ENCODE peak calls at places on chromosomes 1 and 21, in four cellular contexts. Q is K562, J is Peyer's patch, W is suprapubic skin. T is an unnamed sample. For H3K4me1, the result is how much of the 10 kb centered on the place peaks cover.

GRCh38 chr21:35120631-35121180 is 71.6 kb upstream of the RUNX1 start:
- DNase-seq in Q (no peak), J (no peak), W (no peak), T (no peak)

GRCh38 chr1:116915182-116915611 is 5.5 kb downstream of the PTGFRN start:
- DNase-seq in Q (no peak), J (no peak), W (no peak), T (peak)

GRCh38 chr1:181251001-181251712 is 162.7 kb downstream of the IER5 start:
- DNase-seq in Q (no peak), J (no peak), W (no peak), T (no peak)

GRCh38 chr21:38380391-38381137 is 117.7 kb downstream of the ERG start:
- DNase-seq in Q (no peak), J (no peak), W (no peak), T (no peak)

GRCh38 chr21:15430577-15430976 is 299.2 kb upstream of the USP25 start:
- DNase-seq in Q (no peak), J (no peak), W (no peak), T (no peak)

GRCh38 chr1:32618673-32619221 is 31.6 kb downstream of the ZBTB8OS start:
- DNase-seq in Q (peak), J (no peak), W (no peak), T (no peak)

GRCh38 chr21:42855143-42855936 is 24.0 kb downstream of the WDR4 start:
- DNase-seq in Q (no peak), J (no peak), W (no peak), T (no peak)

GRCh38 chr1:35460796-35461195 is 96.4 kb downstream of the KIAA0319L start:
- DNase-seq in Q (no peak), J (no peak), W (no peak), T (no peak)

GRCh38 chr1:246629030-246629429 is 62.8 kb downstream of the CNST start:
- DNase-seq in Q (no peak), J (no peak), W (no peak), T (no peak)

GRCh38 chr1:246632584-246633168 is 66.4 kb downstream of the CNST start:
- DNase-seq in Q (no peak), J (no peak), W (no peak), T (no peak)

GRCh38 chr1:246631426-246631825 is 65.2 kb downstream of the CNST start:
- DNase-seq in Q (no peak), J (no peak), W (no peak), T (no peak)

GRCh38 chr1:246624091-246624490 is 57.8 kb downstream of the CNST start:
- DNase-seq in Q (no peak), J (no peak), W (no peak), T (no peak)

DNA sequence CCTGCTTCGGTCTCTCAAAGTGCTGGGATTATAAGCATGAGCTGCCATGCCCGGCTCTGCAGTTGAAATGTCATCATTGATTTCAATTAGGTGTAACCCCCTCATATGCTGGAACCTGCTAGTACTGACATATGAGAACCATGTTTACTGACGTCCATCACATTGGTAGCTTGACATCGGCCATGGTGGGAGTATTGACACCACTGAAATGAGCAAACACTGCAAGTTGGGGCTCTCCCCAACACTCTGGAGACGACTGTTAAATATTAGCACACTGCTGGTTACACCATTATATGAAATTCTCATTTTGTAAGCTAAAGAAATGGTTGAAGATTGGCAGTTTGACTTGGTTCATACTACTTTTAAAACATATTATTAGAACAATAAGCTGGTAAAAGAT is 63.7 kb downstream of the CNST start:
- DNase-seq in Q (no peak), J (no peak), W (no peak), T (no peak)
- H3K4me1 ChIP-seq in Q (under half), J (under half), W (under half), T (under half)

GRCh38 chr1:24390924-24391782 is 22.4 kb downstream of the STPG1 start:
- DNase-seq in Q (peak), J (peak), W (peak), T (peak)
- H3K4me3 ChIP-seq in Q (no peak), J (no peak), W (peak), T (no peak)

GRCh38 chr21:36320421-36321324 is 676 bp downstream of the MORC3 start:
- DNase-seq in Q (no peak), J (peak), W (peak), T (peak)
- TF ChIP-seq POLR2A in Q (peak), J (no peak), W (no peak), T (no peak)

GRCh38 chr1:2275796-2276536 is 47.8 kb downstream of the SKI start:
- DNase-seq in Q (no peak), J (no peak), W (no peak), T (no peak)

GRCh38 chr1:2274968-2275475 is 46.9 kb downstream of the SKI start:
- DNase-seq in Q (no peak), J (no peak), W (no peak), T (no peak)

GRCh38 chr1:2277741-2278488 is 49.8 kb downstream of the SKI start:
- DNase-seq in Q (no peak), J (no peak), W (no peak), T (no peak)

GRCh38 chr1:2278591-2279209 is 50.6 kb downstream of the SKI start:
- DNase-seq in Q (no peak), J (no peak), W (no peak), T (no peak)

GRCh38 chr1:2276803-2277580 is 48.9 kb downstream of the SKI start:
- DNase-seq in Q (no peak), J (no peak), W (no peak), T (no peak)
- H3K4me1 ChIP-seq in Q (under half), J (under half), W (half or more), T (half or more)

GRCh38 chr1:97740891-97741290 is 179.9 kb downstream of the DPYD start:
- DNase-seq in Q (no peak), J (no peak), W (no peak), T (no peak)

GRCh38 chr1:97743129-97743528 is 177.7 kb downstream of the DPYD start:
- DNase-seq in Q (no peak), J (no peak), W (no peak), T (no peak)

GRCh38 chr1:97738270-97738669 is 182.6 kb downstream of the DPYD start:
- DNase-seq in Q (no peak), J (no peak), W (no peak), T (no peak)

GRCh38 chr1:97739596-97740103 is 181.2 kb downstream of the DPYD start:
- DNase-seq in Q (no peak), J (no peak), W (no peak), T (no peak)
- H3K4me3 ChIP-seq in Q (no peak), J (no peak), W (no peak), T (no peak)

GRCh38 chr1:14919289-14919688 is 234.3 kb upstream of the TMEM51 start:
- DNase-seq in Q (no peak), J (no peak), W (no peak), T (no peak)

GRCh38 chr1:14923400-14924011 is 230.0 kb upstream of the TMEM51 start:
- DNase-seq in Q (no peak), J (no peak), W (peak), T (no peak)

GRCh38 chr1:14919755-14920154 is 233.8 kb upstream of the TMEM51 start:
- DNase-seq in Q (no peak), J (no peak), W (no peak), T (no peak)

GRCh38 chr1:14922942-14923341 is 230.6 kb upstream of the TMEM51 start:
- DNase-seq in Q (no peak), J (no peak), W (no peak), T (no peak)

GRCh38 chr1:14921057-14921456 is 232.5 kb upstream of the TMEM51 start:
- DNase-seq in Q (no peak), J (no peak), W (no peak), T (no peak)
- TF ChIP-seq POLR2A in Q (no peak), J (no peak), W (no peak), T (no peak)

DNA sequence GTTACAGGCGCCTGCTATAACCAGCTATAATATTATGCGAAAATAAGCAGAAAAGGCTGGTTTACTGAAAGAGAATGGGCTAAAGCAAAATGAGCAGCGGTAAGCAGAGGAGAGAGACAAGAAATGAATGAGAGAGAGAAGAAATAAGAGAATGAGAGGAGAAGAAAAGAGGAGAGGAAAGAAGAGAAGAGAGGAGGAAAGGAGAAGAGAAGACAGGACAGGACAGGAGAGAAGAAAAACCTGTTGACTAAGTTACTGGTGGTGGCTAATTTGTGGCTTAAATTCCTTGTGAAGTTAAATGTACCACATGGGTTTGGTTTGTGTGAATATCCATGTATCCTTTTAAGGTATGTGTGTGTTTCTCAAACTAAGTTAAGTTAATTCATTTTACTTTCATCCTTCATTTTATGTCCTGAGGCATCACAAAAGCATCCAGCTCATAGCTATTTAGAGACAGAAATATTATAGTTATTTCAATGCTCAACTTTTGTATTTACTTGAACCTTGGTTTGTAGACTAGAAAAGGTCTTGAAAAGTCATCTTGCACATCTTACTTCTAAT is 3.1 kb upstream of the DDR2 start:
- DNase-seq in Q (no peak), J (no peak), W (no peak), T (no peak)
- H3K4me1 ChIP-seq in Q (under half), J (under half), W (under half), T (under half)

DNA sequence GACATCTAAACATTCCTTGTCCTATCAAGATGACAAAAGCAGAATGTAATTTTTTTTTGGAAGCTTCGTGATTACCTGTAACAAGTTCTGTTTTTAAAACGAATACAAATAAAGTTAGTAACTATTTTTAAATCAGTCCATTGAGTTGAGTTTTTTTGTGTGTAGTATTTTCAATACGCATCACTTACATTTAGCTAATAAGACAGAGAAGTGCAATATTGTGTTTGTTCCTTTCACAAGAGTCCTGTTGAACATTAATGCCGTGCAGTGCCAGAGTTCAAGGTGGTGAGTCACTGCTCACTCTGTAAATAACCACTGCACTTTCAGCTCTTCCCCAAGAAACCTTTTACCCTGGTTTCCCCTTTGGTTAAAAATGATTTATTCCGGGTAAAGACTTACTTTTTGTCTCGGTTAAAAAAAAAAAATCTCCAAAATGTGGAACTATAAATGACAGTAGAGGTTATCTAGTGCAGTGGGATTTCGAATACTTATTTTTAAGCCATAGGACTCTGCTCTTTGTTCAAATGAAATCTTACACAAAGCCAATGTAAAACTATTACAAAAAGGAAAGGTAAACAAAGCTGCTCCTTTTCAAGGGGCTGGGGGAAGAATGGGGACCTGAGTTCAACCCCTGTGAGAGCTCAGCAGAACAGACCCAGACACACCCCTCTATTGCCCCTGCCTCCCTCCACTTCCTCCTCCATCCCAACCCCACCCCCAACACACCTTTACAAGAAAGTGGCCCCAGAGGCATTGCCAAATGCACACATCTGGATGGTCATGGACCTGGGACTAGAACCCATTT is 14.8 kb upstream of the NCMAP start:
- DNase-seq in Q (no peak), J (peak), W (no peak), T (no peak)
- H3K4me3 ChIP-seq in Q (no peak), J (no peak), W (no peak), T (no peak)

GRCh38 chr1:234488054-234488953 is 9.3 kb upstream of the TARBP1 start:
- DNase-seq in Q (no peak), J (no peak), W (no peak), T (no peak)

GRCh38 chr1:234488954-234489691 is 10.1 kb upstream of the TARBP1 start:
- DNase-seq in Q (no peak), J (no peak), W (no peak), T (no peak)

GRCh38 chr1:234484991-234485739 is 6.2 kb upstream of the TARBP1 start:
- DNase-seq in Q (no peak), J (no peak), W (no peak), T (no peak)

GRCh38 chr1:234489692-234490065 is 10.7 kb upstream of the TARBP1 start:
- DNase-seq in Q (no peak), J (no peak), W (no peak), T (no peak)

GRCh38 chr1:234486858-234487830 is 8.2 kb upstream of the TARBP1 start:
- DNase-seq in Q (no peak), J (no peak), W (no peak), T (no peak)
- TF ChIP-seq POLR2A in Q (no peak), J (no peak), W (no peak), T (no peak)

DNA sequence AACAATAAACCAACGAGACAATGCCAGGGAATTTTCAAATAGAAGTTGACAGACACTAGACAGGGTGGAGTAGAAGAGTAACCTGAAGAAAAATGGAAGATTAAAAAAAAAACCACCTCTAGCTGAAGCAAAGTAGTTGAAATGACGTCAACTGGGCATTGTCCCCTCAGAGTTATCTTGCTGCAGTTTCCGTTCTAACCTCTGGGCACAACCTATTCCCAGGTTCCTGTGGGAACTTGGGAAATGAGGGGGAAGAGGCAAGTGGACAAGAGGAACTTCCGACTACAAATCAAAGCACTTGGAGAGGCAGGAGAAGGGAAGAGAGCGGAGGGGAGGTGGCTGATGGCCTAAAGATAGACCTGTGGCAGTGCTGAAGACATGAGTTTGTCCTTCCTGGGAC is 66.3 kb downstream of the PLPP3 start:
- DNase-seq in Q (no peak), J (no peak), W (no peak), T (no peak)
- H3K4me1 ChIP-seq in Q (half or more), J (under half), W (half or more), T (under half)